ENCODE peak calls at places on chromosome 15, in seven cellular contexts. M is neuronal stem cell, S is IMR-90, Q is trophoblast cell, P is mesenchymal stem cell, R is mesendoderm, O is H1. U is an unnamed sample.

GRCh38 chr15:85718271-85718971 is 76.3 kb downstream of the KLHL25 start:
- DNase-seq in M (no peak), S (no peak), Q (no peak), P (no peak), R (no peak), O (no peak), U (no peak)

GRCh38 chr15:54082836-54083492 is 104.7 kb downstream of the UNC13C start:
- DNase-seq in M (peak), S (peak), Q (no peak), P (no peak), R (peak), O (peak), U (peak)

GRCh38 chr15:59553879-59554735 is 57.5 kb upstream of the GCNT3 start:
- DNase-seq in M (no peak), S (no peak), Q (no peak), P (peak), R (no peak), O (no peak), U (no peak)

GRCh38 chr15:38168472-38169057 is 84.1 kb upstream of the SPRED1 start:
- DNase-seq in M (no peak), S (no peak), Q (no peak), P (no peak), R (no peak), O (no peak), U (no peak)

GRCh38 chr15:48541659-48542334 is 103.7 kb downstream of the FBN1 start:
- DNase-seq in M (no peak), S (peak), Q (no peak), P (peak), R (no peak), O (no peak), U (no peak)

GRCh38 chr15:42042602-42043400 is 22.0 kb upstream of the PLA2G4E start:
- DNase-seq in M (no peak), S (no peak), Q (peak), P (no peak), R (no peak), O (no peak), U (no peak)

GRCh38 chr15:85555875-85556617 is 175.6 kb downstream of the AKAP13 start:
- DNase-seq in M (no peak), S (no peak), Q (no peak), P (no peak), R (no peak), O (no peak), U (no peak)

GRCh38 chr15:85587707-85588441 is 206.9 kb downstream of the KLHL25 start:
- DNase-seq in M (no peak), S (peak), Q (peak), P (peak), R (no peak), O (no peak), U (no peak)

GRCh38 chr15:41713047-41713446 is 52.8 kb downstream of the MGA start:
- DNase-seq in M (no peak), S (peak), Q (no peak), P (no peak), R (no peak), O (no peak), U (no peak)

GRCh38 chr15:73902121-73903020 is 23.9 kb upstream of the LOXL1 start:
- DNase-seq in M (no peak), S (no peak), Q (no peak), P (no peak), R (peak), O (no peak), U (no peak)

GRCh38 chr15:89462198-89462912 is 34.0 kb downstream of the RHCG start:
- DNase-seq in M (no peak), S (peak), Q (no peak), P (no peak), R (no peak), O (no peak), U (no peak)

GRCh38 chr15:77659350-77660321 is 26.9 kb upstream of the LINGO1 start:
- DNase-seq in M (no peak), S (peak), Q (no peak), P (peak), R (peak), O (peak), U (peak)

GRCh38 chr15:63448261-63448660 is 56.1 kb upstream of the USP3 start:
- DNase-seq in M (no peak), S (no peak), Q (no peak), P (no peak), R (no peak), O (no peak), U (no peak)

GRCh38 chr15:66080791-66081475 is 172.6 kb downstream of the MEGF11 start:
- DNase-seq in M (no peak), S (peak), Q (peak), P (peak), R (peak), O (peak), U (peak)

GRCh38 chr15:68990755-68991500 is 23.6 kb upstream of the NOX5 start:
- DNase-seq in M (no peak), S (no peak), Q (no peak), P (no peak), R (no peak), O (no peak), U (peak)

GRCh38 chr15:49815506-49815905 is 194.7 kb downstream of the DTWD1 start:
- DNase-seq in M (no peak), S (no peak), Q (no peak), P (peak), R (no peak), O (no peak), U (no peak)

GRCh38 chr15:44101944-44102343 is 93.1 kb downstream of the FRMD5 start:
- DNase-seq in M (no peak), S (peak), Q (no peak), P (no peak), R (peak), O (no peak), U (no peak)

GRCh38 chr15:101057841-101058407 is 138.8 kb downstream of the LRRK1 start:
- DNase-seq in M (no peak), S (no peak), Q (no peak), P (no peak), R (no peak), O (peak), U (peak)

GRCh38 chr15:75682181-75683135 is 30.2 kb downstream of the CSPG4 start:
- DNase-seq in M (no peak), S (no peak), Q (no peak), P (no peak), R (no peak), O (no peak), U (no peak)

GRCh38 chr15:95365615-95366107 is 964.8 kb upstream of the NR2F2 start:
- DNase-seq in M (peak), S (peak), Q (no peak), P (peak), R (peak), O (no peak), U (no peak)

GRCh38 chr15:90930861-90931629 is 1.3 kb downstream of the HDDC3 start:
- DNase-seq in M (no peak), S (no peak), Q (no peak), P (no peak), R (no peak), O (no peak), U (no peak)

GRCh38 chr15:40941528-40942336 is 11.5 kb upstream of the CHAC1 start:
- DNase-seq in M (peak), S (peak), Q (peak), P (peak), R (peak), O (peak), U (peak)

GRCh38 chr15:23642413-23643044 is 5.1 kb downstream of the MAGEL2 start:
- DNase-seq in M (peak), S (peak), Q (peak), P (peak), R (peak), O (peak), U (peak)

GRCh38 chr15:35690698-35691116 is 144.7 kb upstream of the DPH6 start:
- DNase-seq in M (no peak), S (peak), Q (no peak), P (peak), R (no peak), O (no peak), U (no peak)

GRCh38 chr15:73009306-73010091 is 42.8 kb upstream of the NEO1 start:
- DNase-seq in M (no peak), S (no peak), Q (no peak), P (no peak), R (no peak), O (no peak), U (no peak)

GRCh38 chr15:25185791-25186190 is 231.0 kb downstream of the SNRPN start:
- DNase-seq in M (no peak), S (no peak), Q (no peak), P (no peak), R (no peak), O (no peak), U (no peak)

GRCh38 chr15:76340198-76340801 is 3.7 kb downstream of the ISL2 start:
- DNase-seq in M (peak), S (no peak), Q (no peak), P (peak), R (peak), O (peak), U (peak)

GRCh38 chr15:90002428-90002844 is 1.3 kb downstream of the ZNF710 start:
- DNase-seq in M (no peak), S (peak), Q (no peak), P (peak), R (peak), O (peak), U (peak)

GRCh38 chr15:91049378-91050127 is 27.2 kb upstream of the VPS33B start:
- DNase-seq in M (peak), S (peak), Q (peak), P (peak), R (peak), O (no peak), U (peak)

GRCh38 chr15:78929536-78930264 is 15.1 kb downstream of the CTSH start:
- DNase-seq in M (no peak), S (no peak), Q (no peak), P (no peak), R (no peak), O (no peak), U (no peak)

GRCh38 chr15:60840703-60841411 is 361.9 kb upstream of the ICE2 start:
- DNase-seq in M (no peak), S (no peak), Q (no peak), P (no peak), R (no peak), O (no peak), U (no peak)

GRCh38 chr15:95468820-95469219 is 861.7 kb upstream of the NR2F2 start:
- DNase-seq in M (no peak), S (no peak), Q (no peak), P (no peak), R (no peak), O (no peak), U (peak)

GRCh38 chr15:94792166-94792565 is 560.8 kb downstream of the MCTP2 start:
- DNase-seq in M (no peak), S (peak), Q (no peak), P (peak), R (peak), O (no peak), U (no peak)

GRCh38 chr15:100834731-100835130 is 44.9 kb upstream of the ALDH1A3 start:
- DNase-seq in M (no peak), S (no peak), Q (no peak), P (no peak), R (no peak), O (no peak), U (no peak)

GRCh38 chr15:29569533-29570092 is 252.7 kb downstream of the TJP1 start:
- DNase-seq in M (peak), S (no peak), Q (no peak), P (no peak), R (peak), O (peak), U (peak)

GRCh38 chr15:69067296-69067695 is 52.8 kb downstream of the NOX5 start:
- DNase-seq in M (no peak), S (no peak), Q (no peak), P (no peak), R (no peak), O (no peak), U (peak)

GRCh38 chr15:98518823-98519561 is 129.3 kb upstream of the IGF1R start:
- DNase-seq in M (peak), S (peak), Q (peak), P (peak), R (peak), O (peak), U (peak)

GRCh38 chr15:23801881-23802280 is 114.8 kb upstream of the NDN start:
- DNase-seq in M (no peak), S (no peak), Q (no peak), P (no peak), R (no peak), O (no peak), U (no peak)

GRCh38 chr15:51828621-51829359 is 663 bp upstream of the TMOD3 start:
- DNase-seq in M (no peak), S (peak), Q (peak), P (no peak), R (no peak), O (no peak), U (no peak)
- H3K4me2 ChIP-seq in M (no peak), S (no peak), Q (peak), P (peak), R (no peak), O (peak), U (no peak)

GRCh38 chr15:83853232-83853631 is 199.3 kb downstream of the ADAMTSL3 start:
- DNase-seq in M (no peak), S (no peak), Q (no peak), P (no peak), R (no peak), O (no peak), U (no peak)
- H3K18ac ChIP-seq in M (no peak), S (no peak), Q (no peak), P (no peak), R (no peak), O (no peak), U (no peak)

DNA sequence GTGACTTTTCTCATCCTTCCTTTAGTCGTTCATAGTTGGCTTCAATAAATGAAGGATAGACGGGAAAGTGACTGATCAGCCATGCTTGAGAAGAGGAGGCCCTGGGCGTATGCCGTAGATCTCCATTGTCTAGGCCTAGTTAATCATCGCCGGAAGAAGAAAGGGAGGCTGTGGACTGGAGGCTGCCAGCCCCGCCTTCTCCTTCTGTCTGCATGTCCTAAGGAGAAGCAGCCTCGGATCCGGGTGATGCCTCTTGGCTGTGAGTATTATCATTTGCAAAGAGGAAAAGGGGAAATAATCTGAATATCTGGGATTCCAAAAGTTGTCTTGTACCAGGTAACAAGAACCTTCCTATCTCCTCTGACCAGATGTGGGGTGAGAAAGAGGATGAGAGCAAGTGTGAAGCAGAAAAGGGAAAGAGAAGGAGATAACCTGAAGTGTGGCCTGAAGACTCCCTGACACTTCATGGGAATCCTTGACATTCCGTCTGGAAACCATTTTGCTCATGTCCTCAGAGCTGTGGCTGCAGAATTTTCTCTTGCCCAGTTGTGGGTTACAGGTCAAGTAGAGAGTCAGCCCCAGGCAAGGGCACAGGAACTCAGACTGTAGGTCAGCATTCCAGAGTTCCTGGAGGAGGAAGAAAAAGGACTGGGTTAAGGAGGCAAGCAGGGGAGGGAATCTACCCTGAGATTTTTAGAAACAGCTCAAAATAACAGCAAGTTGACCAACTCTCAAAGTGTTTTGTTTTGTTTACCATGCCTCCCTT is 4.3 kb upstream of the THSD4 start:
- DNase-seq in M (no peak), S (no peak), Q (peak), P (peak), R (peak), O (no peak), U (peak)
- H3K4me2 ChIP-seq in M (no peak), S (no peak), Q (no peak), P (no peak), R (no peak), O (no peak), U (no peak)

GRCh38 chr15:82650046-82650670 is 3.0 kb upstream of the CPEB1 start:
- DNase-seq in M (no peak), S (no peak), Q (no peak), P (no peak), R (no peak), O (no peak), U (no peak)

GRCh38 chr15:82648257-82649103 is 1.3 kb upstream of the CPEB1 start:
- DNase-seq in M (no peak), S (no peak), Q (no peak), P (no peak), R (peak), O (peak), U (peak)

GRCh38 chr15:82647045-82647834 is at the start of gene CPEB1:
- DNase-seq in M (no peak), S (peak), Q (no peak), P (peak), R (peak), O (peak), U (peak)

GRCh38 chr15:82647835-82648256 is 683 bp upstream of the CPEB1 start:
- DNase-seq in M (no peak), S (no peak), Q (no peak), P (no peak), R (peak), O (no peak), U (peak)

GRCh38 chr15:82649226-82649999 is 2.2 kb upstream of the CPEB1 start:
- DNase-seq in M (no peak), S (no peak), Q (no peak), P (no peak), R (no peak), O (no peak), U (no peak)
- H3K18ac ChIP-seq in M (no peak), S (no peak), Q (no peak), P (no peak), R (no peak), O (no peak), U (no peak)

GRCh38 chr15:64568765-64569164 is 108.4 kb downstream of the ZNF609 start:
- DNase-seq in M (no peak), S (no peak), Q (no peak), P (no peak), R (no peak), O (no peak), U (no peak)
- H3K4me2 ChIP-seq in M (no peak), S (no peak), Q (no peak), P (no peak), R (no peak), O (no peak), U (no peak)

GRCh38 chr15:58477228-58477627 is 45.4 kb downstream of the LIPC start:
- DNase-seq in M (no peak), S (no peak), Q (no peak), P (no peak), R (no peak), O (no peak), U (no peak)

GRCh38 chr15:58479941-58480340 is 48.1 kb downstream of the LIPC start:
- DNase-seq in M (no peak), S (no peak), Q (no peak), P (no peak), R (no peak), O (no peak), U (no peak)

GRCh38 chr15:58476525-58477162 is 44.9 kb downstream of the LIPC start:
- DNase-seq in M (no peak), S (no peak), Q (no peak), P (no peak), R (no peak), O (no peak), U (no peak)

GRCh38 chr15:58475573-58476524 is 44.1 kb downstream of the LIPC start:
- DNase-seq in M (peak), S (peak), Q (no peak), P (peak), R (no peak), O (no peak), U (no peak)

DNA sequence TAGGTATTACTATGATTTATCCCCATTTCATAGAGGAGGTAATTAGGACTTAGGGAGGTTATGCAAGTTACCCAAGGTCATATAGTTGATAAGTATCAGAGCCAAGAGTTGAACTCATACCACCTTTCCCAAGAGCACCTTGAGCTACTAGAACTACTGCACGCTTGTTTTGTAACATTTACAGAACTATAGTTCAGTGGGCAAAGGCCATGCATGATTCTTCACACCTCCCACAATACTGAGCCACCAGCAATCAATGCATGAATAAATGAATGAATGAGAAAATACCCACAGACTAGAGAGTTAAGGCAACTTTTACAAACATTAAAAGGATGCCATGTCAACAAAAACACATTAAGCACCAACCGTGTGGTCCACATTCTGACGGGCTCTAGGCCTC is 46.8 kb downstream of the LIPC start:
- DNase-seq in M (no peak), S (no peak), Q (no peak), P (no peak), R (no peak), O (no peak), U (no peak)
- H3K18ac ChIP-seq in M (no peak), S (no peak), Q (no peak), P (no peak), R (no peak), O (no peak), U (no peak)

DNA sequence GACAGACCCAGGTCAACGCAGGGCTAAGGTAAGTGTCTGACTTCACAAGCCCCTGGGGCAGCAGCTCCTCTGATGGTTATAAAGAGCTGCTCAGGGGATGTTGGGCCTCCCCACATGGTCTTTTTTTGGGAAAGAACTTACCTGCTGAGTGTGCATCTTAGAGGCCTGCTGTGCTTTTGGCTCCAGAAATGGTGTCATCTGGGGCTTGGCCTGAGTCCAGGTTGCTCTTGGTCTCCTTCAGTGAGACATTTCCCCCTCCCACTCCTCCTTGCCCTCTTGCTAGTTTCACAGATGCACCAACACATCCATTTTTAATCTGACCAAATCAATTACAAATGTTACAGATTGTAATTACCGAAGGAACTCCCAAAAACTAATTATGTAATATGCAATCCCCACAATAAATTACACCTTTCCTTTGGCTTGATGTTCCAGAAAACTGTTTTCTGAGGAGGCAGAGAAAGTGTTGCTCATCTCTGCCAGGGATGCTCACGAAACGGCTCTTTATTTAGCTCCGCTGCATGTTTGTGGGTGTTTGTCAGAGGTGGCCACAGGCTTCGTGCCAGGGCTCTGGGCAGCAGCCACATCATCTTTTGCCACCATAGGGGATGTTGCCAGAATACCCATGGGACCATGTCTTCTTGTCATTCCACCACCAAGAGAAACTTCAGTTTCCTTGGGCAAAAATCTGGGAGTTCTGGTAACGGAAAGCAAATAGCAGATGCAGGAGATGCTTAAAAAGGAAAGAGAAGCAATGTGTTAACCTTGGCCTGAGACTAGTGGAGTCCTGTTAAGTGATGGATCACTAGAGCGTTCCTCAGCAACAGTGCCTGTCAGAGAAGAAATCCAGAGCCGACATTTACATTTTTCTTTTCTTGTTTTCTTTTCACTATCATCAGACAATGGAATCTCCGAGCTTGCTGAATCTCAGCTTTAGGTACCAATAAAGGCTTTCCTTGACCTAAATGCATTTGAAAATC is 799.9 kb downstream of the AGBL1 start:
- DNase-seq in M (no peak), S (no peak), Q (no peak), P (no peak), R (no peak), O (no peak), U (no peak)
- H3K4me2 ChIP-seq in M (no peak), S (no peak), Q (no peak), P (no peak), R (no peak), O (no peak), U (no peak)

GRCh38 chr15:92907880-92908279 is 7.8 kb downstream of the CHD2 start:
- DNase-seq in M (no peak), S (peak), Q (peak), P (peak), R (no peak), O (no peak), U (no peak)
- H3K18ac ChIP-seq in M (no peak), S (peak), Q (no peak), P (no peak), R (peak), O (no peak), U (no peak)

U was measured in H9.